ENCODE peak calls at places on chromosomes 7 and 10, in seven cellular contexts. G is uterus, F is coronary artery, K is prostate gland, U is A549, B is AG09309, L is tibial artery. O is an unnamed sample.

GRCh38 chr10:43370671-43371215 is 693 bp upstream of the FXYD4 start:
- DNase-seq in B (no peak), K (no peak), F (no peak), G (no peak), L (no peak), U (no peak), O (no peak)

GRCh38 chr10:128024426-128024825 is 101.8 kb downstream of the MKI67 start:
- DNase-seq in B (no peak), F (no peak), K (no peak), U (no peak), L (no peak), G (no peak), O (no peak)

GRCh38 chr10:82691211-82691610 is 816.2 kb downstream of the NRG3 start:
- DNase-seq in F (no peak), G (no peak), B (no peak), K (no peak), U (no peak), L (no peak), O (no peak)

GRCh38 chr7:101699884-101700283 is 70.8 kb upstream of the MYL10 start:
- DNase-seq in K (no peak), F (no peak), U (no peak), G (no peak), L (no peak), B (no peak), O (no peak)

GRCh38 chr10:4939224-4940072 is 23.8 kb upstream of the AKR1C1 start:
- DNase-seq in L (no peak), G (no peak), K (no peak), U (peak), B (no peak), F (no peak), O (no peak)

GRCh38 chr10:46287846-46288480 is 1.2 kb downstream of the ANTXRL start:
- DNase-seq in K (no peak), G (no peak), B (no peak), L (no peak), U (peak), F (no peak), O (no peak)

GRCh38 chr7:135410546-135410942 is 99.4 kb downstream of the CNOT4 start:
- DNase-seq in U (no peak), K (no peak), G (no peak), F (no peak), L (no peak), B (no peak), O (no peak)

GRCh38 chr7:5417106-5418071 is 6.2 kb downstream of the TNRC18 start:
- DNase-seq in U (peak), B (no peak), G (no peak), F (no peak), K (no peak), L (no peak), O (no peak)

GRCh38 chr10:88385601-88386203 is 197.4 kb downstream of the RNLS start:
- DNase-seq in K (peak), L (no peak), B (no peak), G (peak), U (peak), F (no peak), O (no peak)

GRCh38 chr7:143181349-143181748 is 1.9 kb upstream of the TAS2R39 start:
- DNase-seq in L (no peak), G (no peak), K (no peak), B (no peak), U (no peak), F (no peak), O (no peak)

GRCh38 chr10:116113721-116114501 is 159.1 kb downstream of the GFRA1 start:
- DNase-seq in U (peak), K (no peak), L (no peak), F (peak), B (peak), G (no peak), O (no peak)

GRCh38 chr10:129857242-129857960 is 106.7 kb downstream of the EBF3 start:
- DNase-seq in U (no peak), F (no peak), B (no peak), L (no peak), G (no peak), K (no peak), O (no peak)

GRCh38 chr10:129161184-129161583 is 305.9 kb upstream of the MGMT start:
- DNase-seq in K (no peak), B (no peak), G (no peak), L (no peak), F (no peak), U (no peak), O (no peak)

GRCh38 chr10:15106352-15107013 is 9.3 kb downstream of the RPP38 start:
- DNase-seq in K (peak), B (no peak), L (peak), U (peak), G (peak), F (no peak), O (peak)

GRCh38 chr7:130210181-130210935 is 2.7 kb downstream of the SSMEM1 start:
- DNase-seq in B (peak), F (no peak), L (no peak), U (no peak), G (no peak), K (no peak), O (no peak)

DNA sequence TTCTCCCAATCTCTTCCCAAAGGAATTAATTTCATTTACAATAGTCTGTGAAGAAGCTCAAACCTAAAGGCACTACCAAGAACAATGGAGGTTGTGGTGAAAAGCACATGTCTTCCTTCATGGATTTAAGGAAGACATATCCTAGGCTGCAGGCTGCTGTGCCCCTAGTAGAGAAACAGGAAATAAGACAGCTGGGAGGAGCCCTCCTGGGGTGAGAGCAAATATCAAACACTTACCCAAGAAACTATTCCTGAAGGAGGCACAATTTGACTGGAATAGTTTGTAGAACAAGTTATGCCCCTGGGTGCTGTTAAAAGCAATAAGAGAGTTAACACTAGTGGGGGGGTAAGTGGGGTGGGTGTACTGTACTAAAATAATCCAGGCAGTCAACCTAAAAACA is 30.1 kb downstream of the PDZD8 start:
- DNase-seq in B (no peak), G (no peak), U (peak), K (no peak), L (no peak), F (no peak), O (no peak)
- TF ChIP-seq CTCF in B (no peak), G (no peak), U (no peak), K (no peak), L (no peak), F (no peak), O (peak)

GRCh38 chr10:7424315-7424714 is 13.5 kb upstream of the SFMBT2 start:
- DNase-seq in L (no peak), U (no peak), B (no peak), F (no peak), K (no peak), G (no peak), O (no peak)
- TF ChIP-seq CTCF in L (no peak), U (no peak), B (no peak), F (no peak), K (no peak), G (no peak), O (no peak)

DNA sequence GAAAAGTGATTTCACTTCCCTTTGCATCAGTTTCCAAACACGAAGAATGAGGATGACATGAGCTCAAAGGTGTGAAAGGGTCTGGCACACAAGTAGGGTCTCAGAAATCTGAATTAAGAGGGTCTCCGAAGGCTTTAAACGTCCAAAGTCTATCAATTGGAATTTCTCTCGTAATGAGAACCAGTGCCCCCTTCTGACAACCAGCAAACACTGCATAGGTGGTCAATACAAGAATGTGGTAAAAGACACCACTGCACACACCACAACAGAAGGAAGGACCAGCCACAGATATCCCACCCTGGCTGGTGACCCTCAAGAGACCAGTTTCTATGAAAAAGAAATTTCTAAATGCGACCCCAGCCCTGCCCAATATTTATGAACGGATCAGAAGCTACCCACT is 78.1 kb downstream of the CALN1 start:
- DNase-seq in F (no peak), U (no peak), L (no peak), G (no peak), K (no peak), B (no peak), O (no peak)
- TF ChIP-seq CTCF in F (no peak), U (no peak), L (no peak), G (no peak), K (no peak), B (no peak), O (no peak)

GRCh38 chr7:118872568-118872967 is 648.1 kb downstream of the ANKRD7 start:
- DNase-seq in G (no peak), F (no peak), B (no peak), U (peak), L (no peak), K (peak), O (no peak)

GRCh38 chr7:118867860-118868259 is 643.4 kb downstream of the ANKRD7 start:
- DNase-seq in G (no peak), L (no peak), K (no peak), U (no peak), F (no peak), B (no peak), O (no peak)

GRCh38 chr7:118870187-118870586 is 645.7 kb downstream of the ANKRD7 start:
- DNase-seq in B (no peak), F (no peak), K (no peak), L (no peak), U (peak), G (no peak), O (no peak)
- TF ChIP-seq CTCF in B (no peak), F (no peak), K (no peak), L (no peak), U (no peak), G (no peak), O (peak)

GRCh38 chr7:3254718-3255117 is 46.3 kb upstream of the SDK1 start:
- DNase-seq in K (no peak), B (no peak), G (no peak), L (no peak), U (no peak), F (no peak), O (no peak)
- TF ChIP-seq CTCF in K (no peak), B (no peak), G (no peak), L (no peak), U (no peak), F (no peak), O (no peak)